ENCODE peak calls at places on chromosomes 5 and 9, in four cellular contexts. One of them, this sample, is unnamed.

GRCh38 chr5:177524941-177525655 is 8.3 kb upstream of the DDX41 start:
- DNase-seq in activated naive CD4-positive, alpha-beta T cell treated with anti-CD3 and anti-CD28 coated beads, Interleukin-2, amount 50 U/mL, for 72 hours: no peak
- DNase-seq in fibroblast of mammary gland: no peak
- DNase-seq in EL: no peak
- DNase-seq in this sample: no peak

GRCh38 chr9:72305102-72305546 is 59.9 kb downstream of the ZFAND5 start:
- DNase-seq in activated naive CD4-positive, alpha-beta T cell treated with anti-CD3 and anti-CD28 coated beads, Interleukin-2, amount 50 U/mL, for 72 hours: no peak
- DNase-seq in fibroblast of mammary gland: peak
- DNase-seq in EL: peak
- DNase-seq in this sample: no peak

GRCh38 chr9:90477535-90477934 is 165.1 kb downstream of the DIRAS2 start:
- DNase-seq in activated naive CD4-positive, alpha-beta T cell treated with anti-CD3 and anti-CD28 coated beads, Interleukin-2, amount 50 U/mL, for 72 hours: no peak
- DNase-seq in fibroblast of mammary gland: no peak
- DNase-seq in EL: no peak
- DNase-seq in this sample: no peak

GRCh38 chr5:13328316-13328715 is 616.2 kb downstream of the DNAH5 start:
- DNase-seq in activated naive CD4-positive, alpha-beta T cell treated with anti-CD3 and anti-CD28 coated beads, Interleukin-2, amount 50 U/mL, for 72 hours: no peak
- DNase-seq in fibroblast of mammary gland: no peak
- DNase-seq in EL: no peak
- DNase-seq in this sample: no peak

GRCh38 chr5:103057208-103058130 is 62.5 kb downstream of the GIN1 start:
- DNase-seq in activated naive CD4-positive, alpha-beta T cell treated with anti-CD3 and anti-CD28 coated beads, Interleukin-2, amount 50 U/mL, for 72 hours: no peak
- DNase-seq in fibroblast of mammary gland: peak
- DNase-seq in EL: peak
- DNase-seq in this sample: no peak

GRCh38 chr9:133707065-133707760 is 30.9 kb downstream of the SARDH start:
- DNase-seq in activated naive CD4-positive, alpha-beta T cell treated with anti-CD3 and anti-CD28 coated beads, Interleukin-2, amount 50 U/mL, for 72 hours: no peak
- DNase-seq in fibroblast of mammary gland: peak
- DNase-seq in EL: peak
- DNase-seq in this sample: peak

GRCh38 chr5:137733922-137734695 is 1.8 kb downstream of the KLHL3 start:
- DNase-seq in activated naive CD4-positive, alpha-beta T cell treated with anti-CD3 and anti-CD28 coated beads, Interleukin-2, amount 50 U/mL, for 72 hours: no peak
- DNase-seq in fibroblast of mammary gland: peak
- DNase-seq in EL: no peak
- DNase-seq in this sample: peak

GRCh38 chr5:159965031-159965837 is 43.7 kb upstream of the TTC1 start:
- DNase-seq in activated naive CD4-positive, alpha-beta T cell treated with anti-CD3 and anti-CD28 coated beads, Interleukin-2, amount 50 U/mL, for 72 hours: peak
- DNase-seq in fibroblast of mammary gland: peak
- DNase-seq in EL: peak
- DNase-seq in this sample: peak

GRCh38 chr5:125668904-125669303 is 754.3 kb upstream of the GRAMD2B start:
- DNase-seq in activated naive CD4-positive, alpha-beta T cell treated with anti-CD3 and anti-CD28 coated beads, Interleukin-2, amount 50 U/mL, for 72 hours: no peak
- DNase-seq in fibroblast of mammary gland: no peak
- DNase-seq in EL: no peak
- DNase-seq in this sample: peak

GRCh38 chr5:57738306-57738705 is 255.7 kb upstream of the ACTBL2 start:
- DNase-seq in activated naive CD4-positive, alpha-beta T cell treated with anti-CD3 and anti-CD28 coated beads, Interleukin-2, amount 50 U/mL, for 72 hours: no peak
- DNase-seq in fibroblast of mammary gland: no peak
- DNase-seq in EL: no peak
- DNase-seq in this sample: no peak

GRCh38 chr5:175805256-175806011 is 65.9 kb upstream of the CPLX2 start:
- DNase-seq in activated naive CD4-positive, alpha-beta T cell treated with anti-CD3 and anti-CD28 coated beads, Interleukin-2, amount 50 U/mL, for 72 hours: no peak
- DNase-seq in fibroblast of mammary gland: no peak
- DNase-seq in EL: no peak
- DNase-seq in this sample: no peak

GRCh38 chr9:120464857-120465421 is 115.0 kb downstream of the CDK5RAP2 start:
- DNase-seq in activated naive CD4-positive, alpha-beta T cell treated with anti-CD3 and anti-CD28 coated beads, Interleukin-2, amount 50 U/mL, for 72 hours: no peak
- DNase-seq in fibroblast of mammary gland: no peak
- DNase-seq in EL: no peak
- DNase-seq in this sample: no peak

GRCh38 chr5:87034562-87034961 is 233.1 kb upstream of the RASA1 start:
- DNase-seq in activated naive CD4-positive, alpha-beta T cell treated with anti-CD3 and anti-CD28 coated beads, Interleukin-2, amount 50 U/mL, for 72 hours: no peak
- DNase-seq in fibroblast of mammary gland: no peak
- DNase-seq in EL: no peak
- DNase-seq in this sample: no peak

GRCh38 chr9:68708513-68708912 is 3.5 kb downstream of the PIP5K1B start:
- DNase-seq in activated naive CD4-positive, alpha-beta T cell treated with anti-CD3 and anti-CD28 coated beads, Interleukin-2, amount 50 U/mL, for 72 hours: no peak
- DNase-seq in fibroblast of mammary gland: no peak
- DNase-seq in EL: no peak
- DNase-seq in this sample: no peak

GRCh38 chr5:110342683-110343082 is 383.8 kb downstream of the TMEM232 start:
- DNase-seq in activated naive CD4-positive, alpha-beta T cell treated with anti-CD3 and anti-CD28 coated beads, Interleukin-2, amount 50 U/mL, for 72 hours: no peak
- DNase-seq in fibroblast of mammary gland: no peak
- DNase-seq in EL: no peak
- DNase-seq in this sample: no peak

GRCh38 chr5:38207343-38207742 is 51.0 kb upstream of the EGFLAM start:
- DNase-seq in activated naive CD4-positive, alpha-beta T cell treated with anti-CD3 and anti-CD28 coated beads, Interleukin-2, amount 50 U/mL, for 72 hours: no peak
- DNase-seq in fibroblast of mammary gland: peak
- DNase-seq in EL: no peak
- DNase-seq in this sample: no peak

GRCh38 chr9:76729116-76729515 is 35.1 kb upstream of the PCA3 start:
- DNase-seq in activated naive CD4-positive, alpha-beta T cell treated with anti-CD3 and anti-CD28 coated beads, Interleukin-2, amount 50 U/mL, for 72 hours: no peak
- DNase-seq in fibroblast of mammary gland: no peak
- DNase-seq in EL: no peak
- DNase-seq in this sample: peak

GRCh38 chr5:32837211-32837610 is 126.1 kb downstream of the NPR3 start:
- DNase-seq in activated naive CD4-positive, alpha-beta T cell treated with anti-CD3 and anti-CD28 coated beads, Interleukin-2, amount 50 U/mL, for 72 hours: no peak
- DNase-seq in fibroblast of mammary gland: peak
- DNase-seq in EL: no peak
- DNase-seq in this sample: no peak

GRCh38 chr9:128911529-128912035 is 9.2 kb upstream of the PHYHD1 start:
- DNase-seq in activated naive CD4-positive, alpha-beta T cell treated with anti-CD3 and anti-CD28 coated beads, Interleukin-2, amount 50 U/mL, for 72 hours: no peak
- DNase-seq in fibroblast of mammary gland: peak
- DNase-seq in EL: peak
- DNase-seq in this sample: no peak

GRCh38 chr9:32142074-32142473 is 242.4 kb upstream of the ACO1 start:
- DNase-seq in activated naive CD4-positive, alpha-beta T cell treated with anti-CD3 and anti-CD28 coated beads, Interleukin-2, amount 50 U/mL, for 72 hours: no peak
- DNase-seq in fibroblast of mammary gland: no peak
- DNase-seq in EL: no peak
- DNase-seq in this sample: no peak

GRCh38 chr9:101063192-101063591 is 34.7 kb downstream of the PLPPR1 start:
- DNase-seq in activated naive CD4-positive, alpha-beta T cell treated with anti-CD3 and anti-CD28 coated beads, Interleukin-2, amount 50 U/mL, for 72 hours: no peak
- DNase-seq in fibroblast of mammary gland: no peak
- DNase-seq in EL: no peak
- DNase-seq in this sample: no peak

GRCh38 chr5:174065528-174066189 is 20.2 kb downstream of the NSG2 start:
- DNase-seq in activated naive CD4-positive, alpha-beta T cell treated with anti-CD3 and anti-CD28 coated beads, Interleukin-2, amount 50 U/mL, for 72 hours: no peak
- DNase-seq in fibroblast of mammary gland: no peak
- DNase-seq in EL: no peak
- DNase-seq in this sample: peak

GRCh38 chr9:78023003-78023741 is 8.4 kb downstream of the GNAQ start:
- DNase-seq in activated naive CD4-positive, alpha-beta T cell treated with anti-CD3 and anti-CD28 coated beads, Interleukin-2, amount 50 U/mL, for 72 hours: no peak
- DNase-seq in fibroblast of mammary gland: peak
- DNase-seq in EL: peak
- DNase-seq in this sample: no peak

GRCh38 chr5:1125030-1125357 is 13.1 kb upstream of the SLC12A7 start:
- DNase-seq in activated naive CD4-positive, alpha-beta T cell treated with anti-CD3 and anti-CD28 coated beads, Interleukin-2, amount 50 U/mL, for 72 hours: no peak
- DNase-seq in fibroblast of mammary gland: peak
- DNase-seq in EL: peak
- DNase-seq in this sample: peak

This sample was measured in NCI-H69.